ENCODE peak calls at places on chromosomes 7 and 10, in nine cellular contexts. Z, A, I, M, H, R, T, G and W are unnamed samples.

GRCh38 chr7:93461350-93461749 is 113.2 kb downstream of the CALCR start:
- DNase-seq in T (no peak), A (no peak), R (no peak), H (no peak), I (no peak), Z (peak; percentile 6), G (no peak), M (no peak), W (no peak)

GRCh38 chr7:144027070-144027469 is 21.7 kb upstream of the OR2A5 start:
- DNase-seq in M (no peak), T (peak; percentile 37), R (no peak), G (no peak), A (no peak), H (no peak), Z (peak; percentile 52), I (no peak), W (no peak)

GRCh38 chr10:97640868-97641811 is 669 bp downstream of the PI4K2A start:
- DNase-seq in G (peak; percentile 53), T (peak; percentile 54), M (no peak), A (peak; percentile 5), R (peak; percentile 67), Z (no peak), I (no peak), H (peak; percentile 82), W (peak; percentile 63)

GRCh38 chr10:46292573-46293023 is 5.8 kb downstream of the ANTXRL start:
- DNase-seq in R (no peak), H (peak; percentile 48), A (no peak), G (no peak), T (no peak), Z (no peak), I (no peak), M (no peak), W (no peak)

GRCh38 chr7:46226860-46227259 is 305.8 kb upstream of the IGFBP3 start:
- DNase-seq in R (no peak), M (no peak), Z (peak; percentile 41), A (no peak), T (no peak), I (no peak), H (no peak), G (no peak), W (no peak)

GRCh38 chr7:105122619-105123018 is 108.6 kb downstream of the KMT2E start:
- DNase-seq in G (no peak), I (no peak), Z (no peak), M (no peak), R (no peak), T (no peak), A (no peak), H (no peak), W (no peak)

GRCh38 chr10:51699145-51699474 is 285 bp downstream of the CSTF2T start:
- DNase-seq in H (no peak), R (no peak), M (no peak), T (no peak), I (no peak), Z (no peak), G (no peak), A (no peak), W (peak; percentile 28)

GRCh38 chr10:72238392-72239175 is 22.5 kb upstream of the ASCC1 start:
- DNase-seq in Z (no peak), M (no peak), A (no peak), H (no peak), T (no peak), I (no peak), R (no peak), G (peak; percentile 93), W (no peak)

GRCh38 chr7:117731455-117731854 is 141.8 kb downstream of the CTTNBP2 start:
- DNase-seq in Z (no peak), I (no peak), T (no peak), H (no peak), R (no peak), G (peak; percentile 7), A (no peak), M (no peak), W (no peak)

GRCh38 chr7:118152149-118152548 is 31.8 kb upstream of the LSM8 start:
- DNase-seq in I (no peak), Z (no peak), H (no peak), R (no peak), G (no peak), T (no peak), M (no peak), A (no peak), W (no peak)

GRCh38 chr10:49679480-49679893 is at the start of gene C10orf53:
- DNase-seq in T (peak; percentile 32), R (no peak), I (peak; percentile 78), G (peak; percentile 58), Z (no peak), M (peak; percentile 19), A (no peak), H (peak; percentile 43), W (no peak)

GRCh38 chr7:30705008-30705407 is 22.8 kb upstream of the CRHR2 start:
- DNase-seq in Z (peak; percentile 2), H (no peak), I (no peak), M (no peak), T (no peak), G (no peak), R (no peak), A (no peak), W (no peak)

GRCh38 chr7:138603549-138604324 is 97.4 kb downstream of the SVOPL start:
- DNase-seq in Z (no peak), H (no peak), T (no peak), I (no peak), M (no peak), G (no peak), R (no peak), A (no peak), W (peak; percentile 52)

GRCh38 chr10:103885617-103886016 is 30.2 kb upstream of the SH3PXD2A start:
- DNase-seq in Z (no peak), A (no peak), R (no peak), I (no peak), T (no peak), M (no peak), G (no peak), H (no peak), W (no peak)

GRCh38 chr7:104960741-104961479 is 53.1 kb upstream of the KMT2E start:
- DNase-seq in G (peak; percentile 42), M (no peak), R (no peak), I (no peak), H (no peak), T (peak; percentile 81), A (peak; percentile 66), Z (no peak), W (no peak)

GRCh38 chr7:2048531-2048930 is 184.2 kb downstream of the MAD1L1 start:
- DNase-seq in R (peak; percentile 37), I (peak; percentile 70), T (no peak), M (no peak), A (no peak), G (no peak), Z (no peak), H (peak; percentile 67), W (peak; percentile 35)

GRCh38 chr10:118962159-118962863 is 67.2 kb upstream of the NANOS1 start:
- DNase-seq in A (no peak), T (no peak), R (no peak), I (no peak), G (no peak), M (no peak), H (peak; percentile 16), Z (no peak), W (no peak)

GRCh38 chr7:98215561-98216495 is 4.6 kb downstream of the BHLHA15 start:
- DNase-seq in I (peak; percentile 67), M (no peak), Z (no peak), R (peak; percentile 47), G (peak; percentile 95), T (no peak), H (peak; percentile 79), A (no peak), W (peak; percentile 27)

GRCh38 chr7:95508780-95509179 is 23.0 kb downstream of the ASB4 start:
- DNase-seq in H (no peak), G (no peak), M (no peak), Z (no peak), I (no peak), T (no peak), R (no peak), A (no peak), W (no peak)
- H3K27ac ChIP-seq in H (no peak overlapping the region), G (no peak overlapping the region), M (no peak overlapping the region), Z (no peak overlapping the region), I (no peak overlapping the region), T (no peak overlapping the region), R (no peak overlapping the region), A (no peak overlapping the region), W (no peak overlapping the region)

GRCh38 chr10:20898851-20899250 is 1.7 kb upstream of the NEBL start:
- DNase-seq in I (no peak), A (no peak), M (no peak), G (no peak), T (no peak), Z (no peak), H (no peak), R (no peak), W (no peak)
- TF ChIP-seq CTCF in I (no peak), A (no peak), M (no peak), G (no peak), T (no peak), Z (no peak), H (no peak), R (no peak), W (no peak)

GRCh38 chr7:18520450-18521235 is 25.1 kb downstream of the HDAC9 start:
- DNase-seq in T (no peak), M (peak; percentile 36), G (no peak), I (no peak), H (no peak), A (no peak), R (no peak), Z (peak; percentile 68), W (no peak)

GRCh38 chr7:18518555-18518954 is 23.0 kb downstream of the HDAC9 start:
- DNase-seq in A (no peak), R (no peak), Z (no peak), I (no peak), G (no peak), H (no peak), M (no peak), T (no peak), W (no peak)

GRCh38 chr7:18524248-18524647 is 28.7 kb downstream of the HDAC9 start:
- DNase-seq in G (no peak), T (no peak), I (no peak), R (no peak), A (no peak), Z (no peak), H (no peak), M (no peak), W (no peak)

GRCh38 chr7:18521945-18522566 is 26.5 kb downstream of the HDAC9 start:
- DNase-seq in H (no peak), A (no peak), T (no peak), R (no peak), Z (no peak), I (no peak), M (no peak), G (no peak), W (no peak)

GRCh38 chr7:18521236-18521589 is 25.7 kb downstream of the HDAC9 start:
- DNase-seq in I (no peak), R (no peak), A (no peak), Z (no peak), M (no peak), G (no peak), H (no peak), T (no peak), W (no peak)
- H3K27ac ChIP-seq in I (no peak overlapping the region), R (peak overlapping the region; percentile 67), A (no peak overlapping the region), Z (no peak overlapping the region), M (no peak overlapping the region), G (no peak overlapping the region), H (no peak overlapping the region), T (no peak overlapping the region), W (no peak overlapping the region)

DNA sequence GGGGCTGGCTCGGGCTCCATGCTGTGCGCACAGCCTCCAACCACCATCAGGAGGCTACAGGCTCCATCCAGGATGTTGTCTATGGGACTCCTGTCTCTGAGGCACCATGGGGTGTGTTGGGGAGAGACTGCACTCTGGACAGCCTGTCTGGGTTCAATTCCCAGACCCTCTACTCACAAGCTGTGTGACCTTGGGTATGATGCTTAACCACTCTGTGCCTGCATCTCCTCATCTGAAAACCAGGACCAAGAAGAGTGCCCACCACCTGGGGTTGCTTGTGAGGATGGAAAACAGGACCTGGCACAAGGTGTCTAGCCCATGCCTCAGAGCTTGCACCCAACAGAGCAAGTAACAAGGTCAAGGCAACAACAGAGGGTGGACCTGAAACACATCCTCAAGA is 109.8 kb downstream of the KCNMA1 start:
- DNase-seq in G (no peak), H (no peak), M (no peak), T (no peak), I (no peak), A (no peak), R (no peak), Z (no peak), W (no peak)
- TF ChIP-seq CTCF in G (no peak), H (no peak), M (no peak), T (no peak), I (no peak), A (no peak), R (no peak), Z (no peak), W (no peak)